ENCODE peak calls at places on chromosomes 6 and 20, in ten cellular contexts. One of them, this sample, is unnamed.

GRCh38 chr6:106626485-106626884 is 2.8 kb downstream of the RTN4IP1 start:
- DNase-seq in uterus: no peak
- DNase-seq in mesothelial cell of epicardium: no peak
- DNase-seq in IMR-90: no peak
- DNase-seq in nephron progenitor cell: no peak
- DNase-seq in astrocyte of the spinal cord: no peak
- DNase-seq in BE2C: no peak
- DNase-seq in HCT116: no peak
- DNase-seq in GM20000: no peak
- DNase-seq in psoas muscle: no peak
- DNase-seq in this sample: no peak

GRCh38 chr20:23659989-23660837 is 22.5 kb upstream of the CST3 start:
- DNase-seq in GM20000: no peak
- DNase-seq in nephron progenitor cell: no peak
- DNase-seq in mesothelial cell of epicardium: no peak
- DNase-seq in uterus: no peak
- DNase-seq in IMR-90: peak; percentile 43
- DNase-seq in psoas muscle: no peak
- DNase-seq in HCT116: no peak
- DNase-seq in BE2C: no peak
- DNase-seq in astrocyte of the spinal cord: peak; percentile 41
- DNase-seq in this sample: no peak

GRCh38 chr20:32982617-32983458 is 21.4 kb downstream of the SUN5 start:
- DNase-seq in astrocyte of the spinal cord: no peak
- DNase-seq in GM20000: no peak
- DNase-seq in BE2C: peak; percentile 65
- DNase-seq in mesothelial cell of epicardium: no peak
- DNase-seq in IMR-90: no peak
- DNase-seq in uterus: no peak
- DNase-seq in nephron progenitor cell: no peak
- DNase-seq in HCT116: no peak
- DNase-seq in psoas muscle: no peak
- DNase-seq in this sample: no peak

GRCh38 chr20:62624325-62624690 is 18.0 kb upstream of the SLCO4A1 start:
- DNase-seq in psoas muscle: no peak
- DNase-seq in mesothelial cell of epicardium: no peak
- DNase-seq in IMR-90: no peak
- DNase-seq in BE2C: peak; percentile 56
- DNase-seq in nephron progenitor cell: no peak
- DNase-seq in GM20000: peak; percentile 84
- DNase-seq in astrocyte of the spinal cord: no peak
- DNase-seq in HCT116: no peak
- DNase-seq in uterus: no peak
- DNase-seq in this sample: no peak

GRCh38 chr20:8808180-8808535 is 260.7 kb upstream of the PLCB4 start:
- DNase-seq in GM20000: no peak
- DNase-seq in astrocyte of the spinal cord: no peak
- DNase-seq in IMR-90: no peak
- DNase-seq in uterus: no peak
- DNase-seq in nephron progenitor cell: no peak
- DNase-seq in mesothelial cell of epicardium: no peak
- DNase-seq in psoas muscle: no peak
- DNase-seq in HCT116: no peak
- DNase-seq in BE2C: peak; percentile 23
- DNase-seq in this sample: no peak

GRCh38 chr6:136549359-136550044 is 720 bp downstream of the MAP7 start:
- DNase-seq in psoas muscle: no peak
- DNase-seq in BE2C: peak; percentile 22
- DNase-seq in nephron progenitor cell: peak; percentile 25
- DNase-seq in IMR-90: no peak
- DNase-seq in mesothelial cell of epicardium: peak; percentile 18
- DNase-seq in astrocyte of the spinal cord: no peak
- DNase-seq in GM20000: peak; percentile 25
- DNase-seq in uterus: no peak
- DNase-seq in HCT116: no peak
- DNase-seq in this sample: no peak

GRCh38 chr20:63556873-63557478 is 3.0 kb downstream of the FNDC11 start:
- DNase-seq in psoas muscle: no peak
- DNase-seq in IMR-90: no peak
- DNase-seq in nephron progenitor cell: no peak
- DNase-seq in BE2C: no peak
- DNase-seq in mesothelial cell of epicardium: no peak
- DNase-seq in astrocyte of the spinal cord: no peak
- DNase-seq in uterus: no peak
- DNase-seq in GM20000: no peak
- DNase-seq in HCT116: no peak
- DNase-seq in this sample: no peak

GRCh38 chr6:131023834-131024504 is 39.1 kb downstream of the EPB41L2 start:
- DNase-seq in IMR-90: peak; percentile 82
- DNase-seq in psoas muscle: no peak
- DNase-seq in astrocyte of the spinal cord: peak; percentile 84
- DNase-seq in GM20000: no peak
- DNase-seq in uterus: no peak
- DNase-seq in BE2C: no peak
- DNase-seq in mesothelial cell of epicardium: no peak
- DNase-seq in nephron progenitor cell: no peak
- DNase-seq in HCT116: peak; percentile 3
- DNase-seq in this sample: peak; percentile 55

GRCh38 chr6:150267686-150268561 is 100.9 kb upstream of the IYD start:
- DNase-seq in GM20000: no peak
- DNase-seq in nephron progenitor cell: no peak
- DNase-seq in astrocyte of the spinal cord: peak; percentile 64
- DNase-seq in uterus: no peak
- DNase-seq in BE2C: no peak
- DNase-seq in HCT116: no peak
- DNase-seq in IMR-90: peak; percentile 88
- DNase-seq in psoas muscle: peak; percentile 34
- DNase-seq in mesothelial cell of epicardium: no peak
- DNase-seq in this sample: peak; percentile 71

GRCh38 chr20:39935921-39936320 is 753.1 kb downstream of the MAFB start:
- DNase-seq in psoas muscle: no peak
- DNase-seq in uterus: no peak
- DNase-seq in BE2C: no peak
- DNase-seq in IMR-90: no peak
- DNase-seq in nephron progenitor cell: no peak
- DNase-seq in mesothelial cell of epicardium: no peak
- DNase-seq in GM20000: no peak
- DNase-seq in astrocyte of the spinal cord: no peak
- DNase-seq in HCT116: no peak
- DNase-seq in this sample: no peak

GRCh38 chr20:20373046-20373706 is 5.3 kb downstream of the INSM1 start:
- DNase-seq in GM20000: no peak
- DNase-seq in psoas muscle: no peak
- DNase-seq in BE2C: peak; percentile 58
- DNase-seq in mesothelial cell of epicardium: no peak
- DNase-seq in IMR-90: peak; percentile 26
- DNase-seq in astrocyte of the spinal cord: peak; percentile 20
- DNase-seq in HCT116: no peak
- DNase-seq in nephron progenitor cell: no peak
- DNase-seq in uterus: no peak
- DNase-seq in this sample: peak; percentile 53

GRCh38 chr6:2516059-2516458 is 234.7 kb downstream of the MYLK4 start:
- DNase-seq in HCT116: no peak
- DNase-seq in psoas muscle: no peak
- DNase-seq in mesothelial cell of epicardium: no peak
- DNase-seq in IMR-90: no peak
- DNase-seq in BE2C: no peak
- DNase-seq in GM20000: no peak
- DNase-seq in uterus: no peak
- DNase-seq in astrocyte of the spinal cord: no peak
- DNase-seq in nephron progenitor cell: no peak
- DNase-seq in this sample: no peak

GRCh38 chr20:24164360-24164759 is 175.8 kb upstream of the GGTLC1 start:
- DNase-seq in astrocyte of the spinal cord: peak; percentile 5
- DNase-seq in GM20000: no peak
- DNase-seq in BE2C: peak; percentile 33
- DNase-seq in HCT116: no peak
- DNase-seq in mesothelial cell of epicardium: no peak
- DNase-seq in uterus: no peak
- DNase-seq in IMR-90: no peak
- DNase-seq in psoas muscle: no peak
- DNase-seq in nephron progenitor cell: peak; percentile 46
- DNase-seq in this sample: no peak

GRCh38 chr6:95352064-95352463 is 225.3 kb upstream of the MANEA start:
- DNase-seq in HCT116: peak; percentile 3
- DNase-seq in astrocyte of the spinal cord: peak; percentile 14
- DNase-seq in psoas muscle: no peak
- DNase-seq in nephron progenitor cell: no peak
- DNase-seq in IMR-90: no peak
- DNase-seq in uterus: no peak
- DNase-seq in BE2C: no peak
- DNase-seq in mesothelial cell of epicardium: no peak
- DNase-seq in GM20000: no peak
- DNase-seq in this sample: no peak
- TF ChIP-seq CTCF in HCT116: no peak
- TF ChIP-seq CTCF in astrocyte of the spinal cord: no peak
- TF ChIP-seq CTCF in psoas muscle: no peak
- TF ChIP-seq CTCF in nephron progenitor cell: no peak
- TF ChIP-seq CTCF in IMR-90: peak; percentile 13
- TF ChIP-seq CTCF in uterus: no peak
- TF ChIP-seq CTCF in BE2C: peak; percentile 61
- TF ChIP-seq CTCF in mesothelial cell of epicardium: no peak
- TF ChIP-seq CTCF in GM20000: no peak
- TF ChIP-seq CTCF in this sample: no peak

DNA sequence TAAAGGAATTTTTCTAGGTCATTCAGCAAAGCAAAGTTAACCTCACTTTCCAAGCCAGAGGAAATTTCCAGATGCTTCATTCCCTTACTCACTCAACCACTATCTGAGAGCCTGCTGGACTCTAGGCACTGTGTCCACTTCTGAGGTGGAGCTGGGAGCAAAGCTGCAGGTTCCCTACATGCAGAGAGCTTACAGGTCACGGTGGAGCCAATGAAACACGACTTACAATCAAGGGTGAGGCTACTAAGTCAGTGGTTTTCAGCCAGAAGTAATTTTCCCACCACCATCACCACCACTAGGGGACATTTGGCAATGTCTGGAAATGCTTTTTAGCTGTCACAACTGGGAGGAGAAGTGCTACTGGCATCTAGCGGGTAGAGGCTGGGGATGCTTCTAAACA is 34.5 kb upstream of the TSHZ2 start:
- DNase-seq in astrocyte of the spinal cord: peak; percentile 5
- DNase-seq in uterus: no peak
- DNase-seq in psoas muscle: no peak
- DNase-seq in HCT116: no peak
- DNase-seq in mesothelial cell of epicardium: no peak
- DNase-seq in BE2C: peak; percentile 39
- DNase-seq in IMR-90: no peak
- DNase-seq in nephron progenitor cell: no peak
- DNase-seq in GM20000: no peak
- DNase-seq in this sample: no peak
- TF ChIP-seq CTCF in astrocyte of the spinal cord: no peak
- TF ChIP-seq CTCF in uterus: no peak
- TF ChIP-seq CTCF in psoas muscle: no peak
- TF ChIP-seq CTCF in HCT116: no peak
- TF ChIP-seq CTCF in mesothelial cell of epicardium: no peak
- TF ChIP-seq CTCF in BE2C: peak; percentile 72
- TF ChIP-seq CTCF in IMR-90: no peak
- TF ChIP-seq CTCF in nephron progenitor cell: no peak
- TF ChIP-seq CTCF in GM20000: no peak
- TF ChIP-seq CTCF in this sample: no peak

DNA sequence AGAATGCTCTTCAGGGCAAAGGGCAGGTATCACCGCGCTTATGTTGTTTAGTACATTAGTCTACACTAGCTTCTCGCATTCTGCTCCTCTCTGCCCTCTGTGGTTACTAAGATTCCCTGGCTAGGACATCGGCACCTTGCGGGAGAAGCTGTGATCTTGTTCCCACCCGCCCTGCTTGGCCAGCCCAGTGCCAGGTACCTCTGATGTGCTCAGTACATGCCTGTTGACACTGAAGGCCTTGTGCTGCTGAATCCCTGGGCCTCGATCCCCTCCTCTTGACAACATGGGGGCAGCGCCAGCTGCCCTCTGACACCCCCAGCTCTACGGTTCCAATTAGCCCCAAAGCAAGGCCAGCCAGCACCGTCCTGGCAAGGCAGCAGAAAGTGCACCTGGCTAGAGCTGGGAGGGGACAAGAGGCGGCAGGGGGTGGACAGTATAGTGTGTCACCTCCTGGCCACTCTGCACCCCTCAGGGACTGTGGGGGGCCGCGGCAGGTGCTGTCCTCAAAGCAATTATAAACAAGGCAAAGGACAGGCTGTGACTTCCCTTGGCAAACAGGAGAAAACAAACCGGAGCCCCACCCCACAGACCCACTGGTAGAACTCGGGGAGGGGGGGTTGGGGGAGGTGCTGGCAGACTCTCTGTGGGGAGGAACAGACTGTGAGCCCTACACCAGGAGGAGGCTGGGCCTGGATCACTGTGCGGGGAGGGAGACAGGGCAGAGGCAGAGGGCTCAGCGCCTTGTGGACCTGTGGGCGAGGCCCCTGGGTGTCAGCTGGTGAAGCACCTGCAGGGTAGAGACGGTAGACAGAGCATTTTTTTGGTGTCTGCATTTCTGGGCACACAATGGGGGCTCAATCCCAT is 7.1 kb downstream of the TFEB start:
- DNase-seq in BE2C: no peak
- DNase-seq in uterus: no peak
- DNase-seq in astrocyte of the spinal cord: no peak
- DNase-seq in psoas muscle: no peak
- DNase-seq in mesothelial cell of epicardium: no peak
- DNase-seq in HCT116: no peak
- DNase-seq in nephron progenitor cell: no peak
- DNase-seq in GM20000: no peak
- DNase-seq in IMR-90: no peak
- DNase-seq in this sample: no peak
- TF ChIP-seq CTCF in BE2C: no peak
- TF ChIP-seq CTCF in uterus: no peak
- TF ChIP-seq CTCF in astrocyte of the spinal cord: no peak
- TF ChIP-seq CTCF in psoas muscle: no peak
- TF ChIP-seq CTCF in mesothelial cell of epicardium: no peak
- TF ChIP-seq CTCF in HCT116: no peak
- TF ChIP-seq CTCF in nephron progenitor cell: no peak
- TF ChIP-seq CTCF in GM20000: no peak
- TF ChIP-seq CTCF in IMR-90: no peak
- TF ChIP-seq CTCF in this sample: no peak

DNA sequence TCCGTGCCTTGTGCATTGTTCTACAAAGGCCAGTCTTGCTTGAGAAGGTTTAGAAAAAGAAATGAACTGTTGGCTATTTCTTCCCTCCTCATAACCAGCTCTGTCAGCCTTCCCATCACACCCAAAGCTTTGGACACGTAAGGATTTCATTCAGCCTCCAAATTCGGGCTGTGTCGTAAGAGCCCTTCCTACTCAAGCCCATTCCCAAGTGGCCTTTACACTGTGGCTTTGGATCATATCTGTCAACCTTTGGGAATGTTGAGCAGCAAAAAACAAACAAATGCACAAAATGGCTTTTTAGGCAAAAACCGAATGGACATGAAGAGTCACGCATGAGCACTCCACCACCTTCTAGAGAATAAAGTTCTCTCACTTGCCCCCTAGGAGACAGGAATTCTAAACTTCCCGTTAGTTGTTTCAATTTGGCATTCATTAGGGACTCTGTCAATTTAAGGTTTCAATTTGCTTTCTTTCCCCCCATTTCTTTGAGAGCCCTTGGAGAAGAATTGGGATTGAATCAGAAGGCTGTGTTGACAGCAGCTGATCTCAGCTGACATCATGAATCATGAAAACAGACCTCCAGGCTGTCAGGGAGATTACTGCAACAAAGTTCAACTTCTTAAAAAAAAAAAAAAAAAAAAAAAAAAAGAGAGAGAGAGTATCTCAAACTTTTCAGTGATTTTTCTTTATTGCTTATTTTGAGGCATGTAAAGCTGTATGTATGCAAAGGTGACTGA is 110.4 kb downstream of the BCAS1 start:
- DNase-seq in nephron progenitor cell: no peak
- DNase-seq in IMR-90: no peak
- DNase-seq in psoas muscle: no peak
- DNase-seq in uterus: peak; percentile 31
- DNase-seq in astrocyte of the spinal cord: no peak
- DNase-seq in mesothelial cell of epicardium: no peak
- DNase-seq in BE2C: no peak
- DNase-seq in HCT116: no peak
- DNase-seq in GM20000: no peak
- DNase-seq in this sample: no peak
- TF ChIP-seq CTCF in nephron progenitor cell: no peak
- TF ChIP-seq CTCF in IMR-90: no peak
- TF ChIP-seq CTCF in psoas muscle: no peak
- TF ChIP-seq CTCF in uterus: no peak
- TF ChIP-seq CTCF in astrocyte of the spinal cord: no peak
- TF ChIP-seq CTCF in mesothelial cell of epicardium: no peak
- TF ChIP-seq CTCF in BE2C: no peak
- TF ChIP-seq CTCF in HCT116: no peak
- TF ChIP-seq CTCF in GM20000: no peak
- TF ChIP-seq CTCF in this sample: no peak